ENCODE peak calls at places on chromosomes 12 and 14, in eight cellular contexts. One of them, this sample, is unnamed.

GRCh38 chr14:77071938-77072388 is 26.1 kb upstream of the CIPC start:
- DNase-seq in foreskin fibroblast: peak
- DNase-seq in A549: no peak
- DNase-seq in CD8-positive, alpha-beta T cell: no peak
- DNase-seq in ascending aorta: no peak
- DNase-seq in neuronal stem cell: no peak
- DNase-seq in choroid plexus epithelial cell: peak
- DNase-seq in iPS DF 6.9: no peak
- DNase-seq in this sample: no peak

GRCh38 chr12:46487567-46488131 is 115.1 kb upstream of the SLC38A2 start:
- DNase-seq in choroid plexus epithelial cell: no peak
- DNase-seq in ascending aorta: no peak
- DNase-seq in neuronal stem cell: no peak
- DNase-seq in A549: no peak
- DNase-seq in foreskin fibroblast: no peak
- DNase-seq in CD8-positive, alpha-beta T cell: no peak
- DNase-seq in iPS DF 6.9: no peak
- DNase-seq in this sample: no peak

GRCh38 chr12:116545936-116546335 is 13.2 kb upstream of the MAP1LC3B2 start:
- DNase-seq in choroid plexus epithelial cell: no peak
- DNase-seq in CD8-positive, alpha-beta T cell: no peak
- DNase-seq in iPS DF 6.9: no peak
- DNase-seq in ascending aorta: no peak
- DNase-seq in neuronal stem cell: no peak
- DNase-seq in foreskin fibroblast: no peak
- DNase-seq in A549: no peak
- DNase-seq in this sample: no peak

GRCh38 chr12:3055712-3056467 is 21.3 kb upstream of the TSPAN9 start:
- DNase-seq in foreskin fibroblast: no peak
- DNase-seq in choroid plexus epithelial cell: no peak
- DNase-seq in CD8-positive, alpha-beta T cell: no peak
- DNase-seq in ascending aorta: no peak
- DNase-seq in neuronal stem cell: no peak
- DNase-seq in iPS DF 6.9: no peak
- DNase-seq in A549: no peak
- DNase-seq in this sample: no peak

GRCh38 chr12:56590237-56590830 is 39.8 kb downstream of the BAZ2A start:
- DNase-seq in CD8-positive, alpha-beta T cell: no peak
- DNase-seq in A549: peak
- DNase-seq in neuronal stem cell: no peak
- DNase-seq in ascending aorta: no peak
- DNase-seq in choroid plexus epithelial cell: peak
- DNase-seq in foreskin fibroblast: no peak
- DNase-seq in iPS DF 6.9: no peak
- DNase-seq in this sample: no peak

GRCh38 chr14:40113671-40114070 is 681.4 kb upstream of the FBXO33 start:
- DNase-seq in ascending aorta: no peak
- DNase-seq in foreskin fibroblast: no peak
- DNase-seq in neuronal stem cell: no peak
- DNase-seq in A549: no peak
- DNase-seq in choroid plexus epithelial cell: no peak
- DNase-seq in CD8-positive, alpha-beta T cell: no peak
- DNase-seq in iPS DF 6.9: no peak
- DNase-seq in this sample: no peak

GRCh38 chr12:121916719-121917118 is 1.7 kb upstream of the CFAP251 start:
- DNase-seq in A549: peak
- DNase-seq in neuronal stem cell: no peak
- DNase-seq in CD8-positive, alpha-beta T cell: no peak
- DNase-seq in foreskin fibroblast: no peak
- DNase-seq in choroid plexus epithelial cell: peak
- DNase-seq in iPS DF 6.9: no peak
- DNase-seq in ascending aorta: no peak
- DNase-seq in this sample: no peak

GRCh38 chr12:66405395-66405794 is 103.1 kb downstream of the HELB start:
- DNase-seq in choroid plexus epithelial cell: peak
- DNase-seq in neuronal stem cell: no peak
- DNase-seq in iPS DF 6.9: no peak
- DNase-seq in ascending aorta: no peak
- DNase-seq in CD8-positive, alpha-beta T cell: no peak
- DNase-seq in A549: no peak
- DNase-seq in foreskin fibroblast: peak
- DNase-seq in this sample: no peak

GRCh38 chr12:2456813-2457186 is 338.0 kb upstream of the FKBP4 start:
- DNase-seq in ascending aorta: no peak
- DNase-seq in CD8-positive, alpha-beta T cell: no peak
- DNase-seq in neuronal stem cell: no peak
- DNase-seq in foreskin fibroblast: no peak
- DNase-seq in choroid plexus epithelial cell: no peak
- DNase-seq in iPS DF 6.9: no peak
- DNase-seq in A549: no peak
- DNase-seq in this sample: no peak

GRCh38 chr12:11170810-11171144 is 217 bp upstream of the SMIM10L1 start:
- DNase-seq in ascending aorta: no peak
- DNase-seq in CD8-positive, alpha-beta T cell: no peak
- DNase-seq in choroid plexus epithelial cell: no peak
- DNase-seq in A549: no peak
- DNase-seq in neuronal stem cell: no peak
- DNase-seq in foreskin fibroblast: no peak
- DNase-seq in iPS DF 6.9: no peak
- DNase-seq in this sample: no peak

GRCh38 chr14:51873221-51873893 is 12.9 kb downstream of the GNG2 start:
- DNase-seq in iPS DF 6.9: no peak
- DNase-seq in neuronal stem cell: no peak
- DNase-seq in foreskin fibroblast: peak
- DNase-seq in ascending aorta: no peak
- DNase-seq in A549: peak
- DNase-seq in choroid plexus epithelial cell: peak
- DNase-seq in CD8-positive, alpha-beta T cell: no peak
- DNase-seq in this sample: no peak

GRCh38 chr14:105173901-105174894 is 5.6 kb upstream of the JAG2 start:
- DNase-seq in choroid plexus epithelial cell: no peak
- DNase-seq in ascending aorta: no peak
- DNase-seq in CD8-positive, alpha-beta T cell: peak
- DNase-seq in A549: no peak
- DNase-seq in neuronal stem cell: no peak
- DNase-seq in iPS DF 6.9: no peak
- DNase-seq in foreskin fibroblast: no peak
- DNase-seq in this sample: no peak

GRCh38 chr12:64674367-64674922 is 64.2 kb downstream of the RASSF3 start:
- DNase-seq in neuronal stem cell: no peak
- DNase-seq in foreskin fibroblast: no peak
- DNase-seq in choroid plexus epithelial cell: no peak
- DNase-seq in CD8-positive, alpha-beta T cell: peak
- DNase-seq in ascending aorta: no peak
- DNase-seq in A549: no peak
- DNase-seq in iPS DF 6.9: no peak
- DNase-seq in this sample: no peak

DNA sequence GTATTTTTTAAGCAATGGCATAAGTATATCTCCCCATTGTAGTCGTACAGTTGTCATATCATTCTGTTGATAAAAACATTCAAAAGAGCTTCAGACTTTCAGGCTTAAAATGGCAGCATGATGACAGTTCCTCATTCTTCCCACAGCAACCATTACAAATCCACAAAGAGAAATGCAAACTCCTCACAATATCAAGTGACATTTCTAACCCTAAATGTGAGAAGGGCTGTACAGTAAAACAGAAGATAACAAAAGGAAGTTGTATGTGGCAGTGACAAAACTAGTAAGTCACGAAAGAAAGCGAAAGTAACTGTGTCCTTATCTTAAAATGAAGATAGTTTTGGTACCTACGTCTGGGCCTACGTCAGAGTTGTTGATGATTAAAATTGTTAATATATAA is 46.7 kb downstream of the GXYLT1 start:
- DNase-seq in iPS DF 6.9: no peak
- DNase-seq in ascending aorta: no peak
- DNase-seq in CD8-positive, alpha-beta T cell: no peak
- DNase-seq in choroid plexus epithelial cell: no peak
- DNase-seq in A549: no peak
- DNase-seq in neuronal stem cell: no peak
- DNase-seq in foreskin fibroblast: no peak
- DNase-seq in this sample: no peak
- H3K4me3 ChIP-seq in iPS DF 6.9: no peak
- H3K4me3 ChIP-seq in ascending aorta: peak
- H3K4me3 ChIP-seq in CD8-positive, alpha-beta T cell: peak
- H3K4me3 ChIP-seq in choroid plexus epithelial cell: no peak
- H3K4me3 ChIP-seq in A549: no peak
- H3K4me3 ChIP-seq in neuronal stem cell: no peak
- H3K4me3 ChIP-seq in foreskin fibroblast: no peak
- H3K4me3 ChIP-seq in this sample: no peak

GRCh38 chr12:104477812-104478388 is 21.2 kb downstream of the CHST11 start:
- DNase-seq in ascending aorta: no peak
- DNase-seq in neuronal stem cell: no peak
- DNase-seq in A549: no peak
- DNase-seq in iPS DF 6.9: no peak
- DNase-seq in choroid plexus epithelial cell: no peak
- DNase-seq in CD8-positive, alpha-beta T cell: no peak
- DNase-seq in foreskin fibroblast: no peak
- DNase-seq in this sample: no peak
- H3K4me3 ChIP-seq in ascending aorta: no peak
- H3K4me3 ChIP-seq in neuronal stem cell: no peak
- H3K4me3 ChIP-seq in A549: no peak
- H3K4me3 ChIP-seq in iPS DF 6.9: no peak
- H3K4me3 ChIP-seq in choroid plexus epithelial cell: no peak
- H3K4me3 ChIP-seq in CD8-positive, alpha-beta T cell: peak
- H3K4me3 ChIP-seq in foreskin fibroblast: no peak
- H3K4me3 ChIP-seq in this sample: no peak

GRCh38 chr14:73753043-73753886 is 39.1 kb upstream of the PNMA1 start:
- DNase-seq in neuronal stem cell: no peak
- DNase-seq in choroid plexus epithelial cell: no peak
- DNase-seq in ascending aorta: no peak
- DNase-seq in CD8-positive, alpha-beta T cell: peak
- DNase-seq in foreskin fibroblast: no peak
- DNase-seq in A549: no peak
- DNase-seq in iPS DF 6.9: no peak
- DNase-seq in this sample: no peak

GRCh38 chr14:73757381-73757780 is 43.2 kb upstream of the PNMA1 start:
- DNase-seq in choroid plexus epithelial cell: no peak
- DNase-seq in iPS DF 6.9: no peak
- DNase-seq in CD8-positive, alpha-beta T cell: no peak
- DNase-seq in ascending aorta: no peak
- DNase-seq in foreskin fibroblast: no peak
- DNase-seq in A549: no peak
- DNase-seq in neuronal stem cell: no peak
- DNase-seq in this sample: no peak

GRCh38 chr14:73753887-73754880 is 40.0 kb upstream of the PNMA1 start:
- DNase-seq in choroid plexus epithelial cell: no peak
- DNase-seq in foreskin fibroblast: peak
- DNase-seq in A549: no peak
- DNase-seq in ascending aorta: no peak
- DNase-seq in CD8-positive, alpha-beta T cell: no peak
- DNase-seq in neuronal stem cell: no peak
- DNase-seq in iPS DF 6.9: no peak
- DNase-seq in this sample: peak

GRCh38 chr14:73755434-73756014 is 41.3 kb upstream of the PNMA1 start:
- DNase-seq in ascending aorta: no peak
- DNase-seq in CD8-positive, alpha-beta T cell: no peak
- DNase-seq in iPS DF 6.9: no peak
- DNase-seq in A549: no peak
- DNase-seq in neuronal stem cell: no peak
- DNase-seq in choroid plexus epithelial cell: no peak
- DNase-seq in foreskin fibroblast: no peak
- DNase-seq in this sample: peak

DNA sequence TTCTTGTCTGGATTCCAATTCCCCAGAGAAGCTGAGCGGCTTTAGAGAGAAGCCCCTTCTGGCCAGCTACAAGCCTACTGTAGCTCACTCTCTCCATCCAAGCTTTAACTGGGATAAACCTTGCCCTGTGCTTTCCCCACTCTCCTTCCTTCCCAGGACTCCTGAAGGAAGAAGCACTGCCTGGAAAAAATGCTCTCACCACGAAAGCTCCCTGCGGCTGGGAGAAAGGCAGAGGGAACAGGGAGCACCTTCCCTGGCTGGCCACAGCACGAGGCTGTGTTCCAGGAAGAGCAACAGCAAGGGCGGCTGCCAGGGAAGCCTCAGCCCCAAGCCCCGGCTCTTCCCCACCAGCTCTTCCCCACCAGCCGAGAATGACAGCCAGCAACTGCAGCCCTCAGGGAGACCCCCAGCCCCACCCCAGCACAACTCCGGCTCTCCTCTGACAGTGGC is 40.8 kb upstream of the PNMA1 start:
- DNase-seq in choroid plexus epithelial cell: peak
- DNase-seq in iPS DF 6.9: no peak
- DNase-seq in ascending aorta: no peak
- DNase-seq in A549: no peak
- DNase-seq in foreskin fibroblast: no peak
- DNase-seq in neuronal stem cell: no peak
- DNase-seq in CD8-positive, alpha-beta T cell: no peak
- DNase-seq in this sample: peak
- H3K4me3 ChIP-seq in choroid plexus epithelial cell: peak
- H3K4me3 ChIP-seq in iPS DF 6.9: no peak
- H3K4me3 ChIP-seq in ascending aorta: peak
- H3K4me3 ChIP-seq in A549: peak
- H3K4me3 ChIP-seq in foreskin fibroblast: peak
- H3K4me3 ChIP-seq in neuronal stem cell: no peak
- H3K4me3 ChIP-seq in CD8-positive, alpha-beta T cell: peak
- H3K4me3 ChIP-seq in this sample: no peak

GRCh38 chr14:20687362-20688166 is 1.0 kb upstream of the ANG start:
- DNase-seq in choroid plexus epithelial cell: no peak
- DNase-seq in A549: peak
- DNase-seq in foreskin fibroblast: no peak
- DNase-seq in neuronal stem cell: no peak
- DNase-seq in iPS DF 6.9: no peak
- DNase-seq in CD8-positive, alpha-beta T cell: no peak
- DNase-seq in ascending aorta: no peak
- DNase-seq in this sample: no peak
- H3K4me3 ChIP-seq in choroid plexus epithelial cell: no peak
- H3K4me3 ChIP-seq in A549: peak
- H3K4me3 ChIP-seq in foreskin fibroblast: no peak
- H3K4me3 ChIP-seq in neuronal stem cell: no peak
- H3K4me3 ChIP-seq in iPS DF 6.9: no peak
- H3K4me3 ChIP-seq in CD8-positive, alpha-beta T cell: no peak
- H3K4me3 ChIP-seq in ascending aorta: no peak
- H3K4me3 ChIP-seq in this sample: no peak

GRCh38 chr14:103408491-103409155 is 23.4 kb downstream of the MARK3 start:
- DNase-seq in foreskin fibroblast: no peak
- DNase-seq in A549: no peak
- DNase-seq in iPS DF 6.9: no peak
- DNase-seq in neuronal stem cell: no peak
- DNase-seq in choroid plexus epithelial cell: peak
- DNase-seq in CD8-positive, alpha-beta T cell: no peak
- DNase-seq in ascending aorta: no peak
- DNase-seq in this sample: no peak

GRCh38 chr14:103402700-103403099 is 17.5 kb downstream of the MARK3 start:
- DNase-seq in foreskin fibroblast: peak
- DNase-seq in choroid plexus epithelial cell: peak
- DNase-seq in ascending aorta: no peak
- DNase-seq in neuronal stem cell: no peak
- DNase-seq in CD8-positive, alpha-beta T cell: no peak
- DNase-seq in iPS DF 6.9: no peak
- DNase-seq in A549: no peak
- DNase-seq in this sample: no peak

GRCh38 chr14:103401223-103402214 is 16.3 kb downstream of the MARK3 start:
- DNase-seq in choroid plexus epithelial cell: peak
- DNase-seq in iPS DF 6.9: no peak
- DNase-seq in CD8-positive, alpha-beta T cell: no peak
- DNase-seq in ascending aorta: no peak
- DNase-seq in neuronal stem cell: no peak
- DNase-seq in A549: no peak
- DNase-seq in foreskin fibroblast: peak
- DNase-seq in this sample: no peak

GRCh38 chr14:103404032-103404918 is 19.1 kb downstream of the MARK3 start:
- DNase-seq in A549: no peak
- DNase-seq in CD8-positive, alpha-beta T cell: no peak
- DNase-seq in foreskin fibroblast: no peak
- DNase-seq in ascending aorta: no peak
- DNase-seq in iPS DF 6.9: no peak
- DNase-seq in choroid plexus epithelial cell: peak
- DNase-seq in neuronal stem cell: no peak
- DNase-seq in this sample: no peak

GRCh38 chr14:103404920-103405319 is 19.7 kb downstream of the MARK3 start:
- DNase-seq in A549: no peak
- DNase-seq in CD8-positive, alpha-beta T cell: no peak
- DNase-seq in ascending aorta: no peak
- DNase-seq in foreskin fibroblast: no peak
- DNase-seq in neuronal stem cell: no peak
- DNase-seq in iPS DF 6.9: no peak
- DNase-seq in choroid plexus epithelial cell: peak
- DNase-seq in this sample: no peak
- H3K4me3 ChIP-seq in A549: no peak
- H3K4me3 ChIP-seq in CD8-positive, alpha-beta T cell: no peak
- H3K4me3 ChIP-seq in ascending aorta: no peak
- H3K4me3 ChIP-seq in foreskin fibroblast: no peak
- H3K4me3 ChIP-seq in neuronal stem cell: no peak
- H3K4me3 ChIP-seq in iPS DF 6.9: no peak
- H3K4me3 ChIP-seq in choroid plexus epithelial cell: peak
- H3K4me3 ChIP-seq in this sample: no peak